ENCODE peak calls at places on chromosome 1, in six cellular contexts. A is iris pigment epithelial cell; R is stimulated activated CD4-positive, alpha-beta T cell treated with anti-CD3 and anti-CD28 coated beads, TNF-alpha, amount 100 ng/mL, for 4 hours; Y is NCI-H2171 treated with DMSO at 0.1 percent for 48 hours; S is CD4-positive, CD25-positive, alpha-beta regulatory T cell; U is activated T-cell treated with anti-CD3 and anti-CD28 coated beads for 24 hours. M is an unnamed sample.
A peak's percentile ranks its signal among the peaks of the same experiment; 100 is the strongest.

GRCh38 chr1:27428316-27429028 is 36.0 kb downstream of the GPR3 start:
- DNase-seq in A (no peak), R (no peak), Y (peak; percentile 91), S (no peak), U (no peak), M (no peak)

GRCh38 chr1:171221665-171222591 is 26.4 kb upstream of the FMO1 start:
- DNase-seq in A (peak; percentile 30), R (no peak), Y (no peak), S (no peak), U (no peak), M (peak; percentile 77)

GRCh38 chr1:34928865-34929496 is 469 bp downstream of the DLGAP3 start:
- DNase-seq in A (no peak), R (no peak), Y (peak; percentile 40), S (peak; percentile 10), U (no peak), M (no peak)

GRCh38 chr1:180912211-180912800 is 391 bp upstream of the KIAA1614 start:
- DNase-seq in A (peak; percentile 43), R (no peak), Y (peak; percentile 32), S (no peak), U (no peak), M (peak; percentile 32)

GRCh38 chr1:172507741-172508140 is 25.2 kb upstream of the SUCO start:
- DNase-seq in A (no peak), R (no peak), Y (no peak), S (no peak), U (no peak), M (no peak)

GRCh38 chr1:7948950-7949349 is 8.3 kb upstream of the TNFRSF9 start:
- DNase-seq in A (peak; percentile 83), R (no peak), Y (no peak), S (peak; percentile 73), U (no peak), M (peak; percentile 86)

GRCh38 chr1:241834733-241835377 is 13.1 kb upstream of the EXO1 start:
- DNase-seq in A (peak; percentile 76), R (no peak), Y (peak; percentile 27), S (no peak), U (no peak), M (peak; percentile 69)

GRCh38 chr1:222928212-222928611 is 113.4 kb downstream of the DISP1 start:
- DNase-seq in A (peak; percentile 76), R (no peak), Y (peak; percentile 89), S (no peak), U (no peak), M (peak; percentile 45)

GRCh38 chr1:221961532-221962292 is 219.8 kb upstream of the DUSP10 start:
- DNase-seq in A (peak; percentile 70), R (no peak), Y (no peak), S (no peak), U (peak; percentile 37), M (peak; percentile 81)

GRCh38 chr1:161207173-161207572 is 5.0 kb downstream of the NDUFS2 start:
- DNase-seq in A (peak; percentile 82), R (no peak), Y (no peak), S (no peak), U (no peak), M (no peak)

GRCh38 chr1:151235235-151235634 is 19.3 kb upstream of the PSMD4 start:
- DNase-seq in A (no peak), R (no peak), Y (no peak), S (no peak), U (no peak), M (no peak)

GRCh38 chr1:54810144-54810942 is 9.2 kb upstream of the TTC22 start:
- DNase-seq in A (peak; percentile 29), R (peak; percentile 38), Y (peak; percentile 61), S (peak; percentile 55), U (peak; percentile 59), M (peak; percentile 29)

GRCh38 chr1:190019717-190020116 is 457.9 kb downstream of the BRINP3 start:
- DNase-seq in A (no peak), R (no peak), Y (no peak), S (no peak), U (no peak), M (no peak)

GRCh38 chr1:16716691-16717173 is 23.6 kb upstream of the RNU1-4 start:
- DNase-seq in A (no peak), R (no peak), Y (no peak), S (no peak), U (no peak), M (no peak)

GRCh38 chr1:158969855-158970254 is 38.5 kb downstream of the PYHIN1 start:
- DNase-seq in A (no peak), R (no peak), Y (no peak), S (no peak), U (no peak), M (no peak)

GRCh38 chr1:30404341-30404740 is 319.0 kb downstream of the MATN1 start:
- DNase-seq in A (no peak), R (no peak), Y (no peak), S (no peak), U (no peak), M (no peak)

GRCh38 chr1:219422811-219423598 is 189.9 kb downstream of the ZC3H11B start:
- DNase-seq in A (peak; percentile 30), R (no peak), Y (no peak), S (no peak), U (no peak), M (peak; percentile 70)

GRCh38 chr1:30728832-30729638 is 5.7 kb upstream of the MATN1 start:
- DNase-seq in A (no peak), R (no peak), Y (no peak), S (no peak), U (no peak), M (no peak)

GRCh38 chr1:202078211-202078610 is 44.5 kb upstream of the GPR37L1 start:
- DNase-seq in A (no peak), R (no peak), Y (peak; percentile 33), S (no peak), U (no peak), M (no peak)

GRCh38 chr1:219567341-219567947 is 45.5 kb downstream of the ZC3H11B start:
- DNase-seq in A (peak; percentile 67), R (no peak), Y (peak; percentile 26), S (no peak), U (no peak), M (peak; percentile 71)

GRCh38 chr1:220076861-220077762 is 12.5 kb downstream of the BPNT1 start:
- DNase-seq in A (no peak), R (no peak), Y (no peak), S (no peak), U (no peak), M (no peak)

GRCh38 chr1:31745071-31745897 is 18.9 kb downstream of the ADGRB2 start:
- DNase-seq in A (peak; percentile 64), R (no peak), Y (no peak), S (peak; percentile 30), U (no peak), M (peak; percentile 65)

GRCh38 chr1:97820470-97821188 is 100.2 kb downstream of the DPYD start:
- DNase-seq in A (peak; percentile 48), R (no peak), Y (peak; percentile 42), S (peak; percentile 6), U (no peak), M (peak; percentile 58)

GRCh38 chr1:152408664-152409063 is 5.4 kb downstream of the CRNN start:
- DNase-seq in A (no peak), R (no peak), Y (peak; percentile 7), S (no peak), U (no peak), M (no peak)

GRCh38 chr1:40313329-40313957 is 3.6 kb downstream of the COL9A2 start:
- DNase-seq in A (no peak), R (no peak), Y (no peak), S (no peak), U (no peak), M (no peak)

GRCh38 chr1:8950309-8950708 is 4.6 kb downstream of the CA6 start:
- DNase-seq in A (no peak), R (no peak), Y (no peak), S (no peak), U (no peak), M (no peak)

GRCh38 chr1:234722904-234723588 is 113.1 kb upstream of the IRF2BP2 start:
- DNase-seq in A (peak; percentile 95), R (peak; percentile 59), Y (no peak), S (no peak), U (peak; percentile 71), M (peak; percentile 94)